ENCODE peak calls at places on chromosome 4, in seven cellular contexts. G is mesenchymal stem cell, Q is H9, Z is IMR-90, H is neuronal stem cell, E is H1, P is trophoblast cell. M is an unnamed sample.

GRCh38 chr4:1532549-1533395 is 126.5 kb upstream of the NKX1-1 start:
- DNase-seq in G (no peak), Q (no peak), Z (no peak), H (no peak), E (no peak), P (no peak), M (no peak)

GRCh38 chr4:22679518-22679897 is 13.2 kb upstream of the GBA3 start:
- DNase-seq in G (no peak), Q (no peak), Z (no peak), H (no peak), E (no peak), P (no peak), M (no peak)

GRCh38 chr4:11428701-11429571 is at the start of gene HS3ST1:
- DNase-seq in G (peak; percentile 51), Q (peak; percentile 90), Z (peak; percentile 8), H (peak; percentile 64), E (peak; percentile 89), P (peak; percentile 84), M (peak; percentile 93)

GRCh38 chr4:8872402-8873291 is 1.0 kb upstream of the HMX1 start:
- DNase-seq in G (no peak), Q (no peak), Z (no peak), H (no peak), E (peak; percentile 66), P (no peak), M (no peak)

GRCh38 chr4:53100801-53101581 is 238.9 kb downstream of the RASL11B start:
- DNase-seq in G (peak; percentile 76), Q (no peak), Z (peak; percentile 84), H (no peak), E (no peak), P (no peak), M (peak; percentile 8)

GRCh38 chr4:52889778-52890400 is 27.8 kb downstream of the RASL11B start:
- DNase-seq in G (no peak), Q (no peak), Z (no peak), H (no peak), E (no peak), P (no peak), M (no peak)

GRCh38 chr4:17823871-17824669 is 13.3 kb downstream of the NCAPG start:
- DNase-seq in G (no peak), Q (no peak), Z (no peak), H (no peak), E (no peak), P (no peak), M (no peak)

GRCh38 chr4:151169223-151169622 is 69.8 kb downstream of the RPS3A start:
- DNase-seq in G (peak; percentile 97), Q (no peak), Z (peak; percentile 99), H (peak; percentile 14), E (no peak), P (no peak), M (peak; percentile 20)

GRCh38 chr4:180449395-180449956 is 1793.7 kb upstream of the TENM3 start:
- DNase-seq in G (peak; percentile 24), Q (peak; percentile 66), Z (peak; percentile 21), H (no peak), E (no peak), P (peak; percentile 36), M (peak; percentile 81)

GRCh38 chr4:176137626-176138025 is 57.8 kb downstream of the SPATA4 start:
- DNase-seq in G (no peak), Q (no peak), Z (peak; percentile 60), H (no peak), E (no peak), P (no peak), M (peak; percentile 10)

GRCh38 chr4:36224969-36225903 is 19.1 kb downstream of the ARAP2 start:
- DNase-seq in G (no peak), Q (no peak), Z (no peak), H (no peak), E (no peak), P (no peak), M (peak; percentile 54)

GRCh38 chr4:177118596-177118995 is 191.1 kb upstream of the NEIL3 start:
- DNase-seq in G (peak; percentile 56), Q (no peak), Z (peak; percentile 99), H (no peak), E (no peak), P (no peak), M (no peak)

GRCh38 chr4:187209921-187210613 is 486.4 kb upstream of the FAT1 start:
- DNase-seq in G (peak; percentile 92), Q (no peak), Z (peak; percentile 88), H (no peak), E (no peak), P (no peak), M (no peak)

GRCh38 chr4:22897520-22898108 is 204.9 kb downstream of the GBA3 start:
- DNase-seq in G (peak; percentile 5), Q (peak; percentile 44), Z (peak; percentile 5), H (peak; percentile 35), E (peak; percentile 63), P (no peak), M (peak; percentile 51)

GRCh38 chr4:143402776-143403550 is 66.3 kb downstream of the GAB1 start:
- DNase-seq in G (peak; percentile 61), Q (no peak), Z (no peak), H (no peak), E (no peak), P (no peak), M (no peak)

GRCh38 chr4:89134775-89135319 is 23.5 kb downstream of the TIGD2 start:
- DNase-seq in G (peak; percentile 93), Q (no peak), Z (peak; percentile 83), H (no peak), E (no peak), P (peak; percentile 40), M (peak; percentile 81)

GRCh38 chr4:72314869-72315268 is 254.2 kb downstream of the ADAMTS3 start:
- DNase-seq in G (peak; percentile 16), Q (no peak), Z (peak; percentile 76), H (no peak), E (no peak), P (no peak), M (no peak)

GRCh38 chr4:12595489-12595888 is 888.7 kb downstream of the RAB28 start:
- DNase-seq in G (no peak), Q (no peak), Z (no peak), H (no peak), E (no peak), P (no peak), M (peak; percentile 7)

GRCh38 chr4:129355529-129355928 is 259.6 kb downstream of the C4orf33 start:
- DNase-seq in G (no peak), Q (no peak), Z (no peak), H (no peak), E (no peak), P (peak; percentile 12), M (peak; percentile 54)

GRCh38 chr4:54731552-54731951 is 73.8 kb downstream of the KIT start:
- DNase-seq in G (no peak), Q (no peak), Z (no peak), H (no peak), E (no peak), P (no peak), M (no peak)

GRCh38 chr4:170091069-170091696 is 1.4 kb upstream of the AADAT start:
- DNase-seq in G (no peak), Q (peak; percentile 66), Z (no peak), H (no peak), E (peak; percentile 62), P (no peak), M (peak; percentile 13)

GRCh38 chr4:89213382-89213701 is 94.3 kb downstream of the GPRIN3 start:
- DNase-seq in G (no peak), Q (no peak), Z (no peak), H (no peak), E (no peak), P (no peak), M (no peak)

GRCh38 chr4:6695660-6696581 is 2.2 kb downstream of the S100P start:
- DNase-seq in G (peak; percentile 77), Q (no peak), Z (peak; percentile 16), H (no peak), E (no peak), P (peak; percentile 86), M (no peak)

GRCh38 chr4:152678841-152679240 is 956 bp downstream of the TMEM154 start:
- DNase-seq in G (peak; percentile 13), Q (no peak), Z (no peak), H (no peak), E (no peak), P (no peak), M (peak; percentile 85)

DNA sequence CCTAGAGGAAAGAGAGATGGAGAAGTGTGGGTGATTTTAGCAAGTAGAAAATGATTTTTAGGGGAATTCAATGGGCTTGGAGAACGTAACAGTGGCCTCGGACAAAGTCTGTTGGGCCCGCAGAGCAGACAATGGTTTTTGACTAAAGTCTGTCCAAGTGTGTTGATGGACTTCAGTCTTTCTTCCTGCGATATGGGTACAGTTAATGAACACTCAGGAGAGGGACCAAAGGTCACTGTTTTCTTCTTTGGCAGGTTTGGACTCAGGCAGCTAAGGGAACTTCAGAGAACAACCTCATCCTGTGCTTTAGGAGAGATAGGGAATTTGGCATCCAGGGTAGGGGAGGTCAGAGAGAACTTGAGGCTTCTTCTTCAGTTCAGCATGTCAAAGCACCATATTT is 38.0 kb downstream of the CC2D2A start:
- DNase-seq in G (no peak), Q (no peak), Z (no peak), H (no peak), E (no peak), P (no peak), M (no peak)
- H3K4ac ChIP-seq in G (no peak overlapping the region), Q (no peak overlapping the region), Z (no peak overlapping the region), H (no peak overlapping the region), E (no peak overlapping the region), P (no peak overlapping the region), M (no peak overlapping the region)

GRCh38 chr4:24266014-24266413 is 318.3 kb downstream of the DHX15 start:
- DNase-seq in G (no peak), Q (no peak), Z (no peak), H (no peak), E (no peak), P (no peak), M (no peak)
- H2BK5ac ChIP-seq in G (no peak overlapping the region), Q (no peak overlapping the region), Z (no peak overlapping the region), H (no peak overlapping the region), E (no peak overlapping the region), P (peak overlapping the region; percentile 3), M (no peak overlapping the region)

GRCh38 chr4:80261989-80262600 is 4.4 kb upstream of the FGF5 start:
- DNase-seq in G (no peak), Q (no peak), Z (no peak), H (no peak), E (no peak), P (peak; percentile 50), M (no peak)
- H3K4ac ChIP-seq in G (no peak overlapping the region), Q (no peak overlapping the region), Z (no peak overlapping the region), H (no peak overlapping the region), E (no peak overlapping the region), P (no peak overlapping the region), M (no peak overlapping the region)

GRCh38 chr4:24672871-24673270 is 88.5 kb upstream of the DHX15 start:
- DNase-seq in G (no peak), Q (no peak), Z (no peak), H (no peak), E (no peak), P (peak; percentile 65), M (no peak)

GRCh38 chr4:24669751-24670150 is 85.4 kb upstream of the DHX15 start:
- DNase-seq in G (no peak), Q (no peak), Z (no peak), H (no peak), E (no peak), P (no peak), M (no peak)

GRCh38 chr4:24671824-24672223 is 87.5 kb upstream of the DHX15 start:
- DNase-seq in G (no peak), Q (no peak), Z (no peak), H (no peak), E (no peak), P (no peak), M (no peak)

GRCh38 chr4:24675723-24676122 is 91.4 kb upstream of the DHX15 start:
- DNase-seq in G (no peak), Q (no peak), Z (no peak), H (no peak), E (no peak), P (no peak), M (no peak)

GRCh38 chr4:24674279-24674678 is 89.9 kb upstream of the DHX15 start:
- DNase-seq in G (no peak), Q (no peak), Z (no peak), H (no peak), E (no peak), P (no peak), M (no peak)
- H2BK5ac ChIP-seq in G (no peak overlapping the region), Q (no peak overlapping the region), Z (no peak overlapping the region), H (no peak overlapping the region), E (no peak overlapping the region), P (no peak overlapping the region), M (no peak overlapping the region)